ENCODE peak calls at places on chromosomes 2 and 18, in six cellular contexts. J is T-cell; U is CD8-positive, alpha-beta memory T cell; W is EH; G is frontal cortex; V is brain microvascular endothelial cell. L is an unnamed sample.

GRCh38 chr2:198351647-198352046 is 547.3 kb downstream of the PLCL1 start:
- DNase-seq in U (no peak), W (no peak), V (no peak), J (no peak), G (peak), L (no peak)

GRCh38 chr2:42878581-42878980 is 86.2 kb upstream of the HAAO start:
- DNase-seq in G (no peak), V (no peak), U (no peak), W (peak), J (no peak), L (no peak)

GRCh38 chr18:12883003-12883683 is 894 bp downstream of the PTPN2 start:
- DNase-seq in W (no peak), V (no peak), U (no peak), J (no peak), G (no peak), L (peak)

GRCh38 chr2:128086244-128086643 is 4.8 kb upstream of the UGGT1 start:
- DNase-seq in W (no peak), G (no peak), U (no peak), V (no peak), J (no peak), L (no peak)

GRCh38 chr2:205947621-205948495 is 138.1 kb downstream of the INO80D start:
- DNase-seq in G (peak), J (peak), W (peak), V (peak), U (peak), L (peak)

GRCh38 chr2:38092196-38092902 is 16.4 kb upstream of the CYP1B1 start:
- DNase-seq in W (peak), J (no peak), U (no peak), V (peak), G (no peak), L (no peak)

GRCh38 chr18:47964086-47964485 is 33.6 kb upstream of the SMAD2 start:
- DNase-seq in V (no peak), U (no peak), G (no peak), W (no peak), J (no peak), L (no peak)

GRCh38 chr2:47771211-47771610 is 11.7 kb upstream of the MSH6 start:
- DNase-seq in V (peak), G (peak), J (no peak), W (peak), U (no peak), L (peak)

L was measured in trophoblast cell.